ENCODE peak calls at places on chromosome 10, in seven cellular contexts. U is IMR-90; Y is CD4-positive, CD25-positive, alpha-beta regulatory T cell; E is right cardiac atrium; X is ovary; G is neural progenitor cell; O is psoas muscle. A is an unnamed sample.

GRCh38 chr10:79014796-79015195 is 54.0 kb upstream of the ZMIZ1 start:
- DNase-seq in O (peak; percentile 15), G (no peak), E (no peak), Y (no peak), X (peak; percentile 72), U (no peak), A (no peak)

GRCh38 chr10:100697070-100697469 is 48.3 kb upstream of the PAX2 start:
- DNase-seq in X (no peak), E (no peak), U (peak; percentile 55), O (no peak), G (no peak), Y (no peak), A (no peak)

GRCh38 chr10:43649149-43649523 is 455 bp upstream of the ZNF32 start:
- DNase-seq in E (no peak), G (no peak), X (no peak), O (no peak), Y (no peak), U (no peak), A (no peak)

GRCh38 chr10:1255166-1255565 is 199.0 kb downstream of the WDR37 start:
- DNase-seq in X (peak; percentile 7), G (no peak), Y (no peak), E (no peak), U (no peak), O (no peak), A (no peak)

GRCh38 chr10:52019656-52020055 is 294.4 kb upstream of the DKK1 start:
- DNase-seq in U (no peak), Y (no peak), G (peak; percentile 24), O (no peak), E (no peak), X (no peak), A (no peak)

GRCh38 chr10:31697271-31698168 is 231.1 kb downstream of the ARHGAP12 start:
- DNase-seq in U (peak; percentile 85), G (no peak), X (peak; percentile 73), Y (no peak), E (peak; percentile 94), O (peak; percentile 92), A (no peak)

GRCh38 chr10:64115471-64115870 is 594.3 kb downstream of the REEP3 start:
- DNase-seq in X (no peak), U (no peak), Y (no peak), O (no peak), E (no peak), G (no peak), A (no peak)

GRCh38 chr10:72030762-72031543 is 57.4 kb downstream of the SPOCK2 start:
- DNase-seq in X (peak; percentile 95), E (peak; percentile 87), U (no peak), O (peak; percentile 77), Y (no peak), G (no peak), A (peak; percentile 54)

GRCh38 chr10:45673074-45673628 is 579 bp upstream of the ZFAND4 start:
- DNase-seq in O (peak; percentile 62), G (no peak), U (no peak), E (peak; percentile 58), Y (no peak), X (peak; percentile 45), A (peak; percentile 53)

GRCh38 chr10:30413996-30414576 is 19.9 kb upstream of the MAP3K8 start:
- DNase-seq in G (peak; percentile 57), E (no peak), O (no peak), U (peak; percentile 71), Y (no peak), X (no peak), A (no peak)

GRCh38 chr10:89283988-89284475 is 17.8 kb upstream of the IFIT2 start:
- DNase-seq in E (peak; percentile 82), O (peak; percentile 70), U (peak; percentile 81), G (peak; percentile 21), X (peak; percentile 53), Y (no peak), A (no peak)

GRCh38 chr10:59829024-59829423 is 75.8 kb upstream of the MRLN start:
- DNase-seq in X (no peak), U (peak; percentile 17), E (no peak), O (no peak), Y (no peak), G (no peak), A (no peak)

GRCh38 chr10:84348860-84349259 is 20.5 kb downstream of the CCSER2 start:
- DNase-seq in U (peak; percentile 88), O (no peak), E (no peak), Y (no peak), G (no peak), X (no peak), A (no peak)

GRCh38 chr10:126421745-126422144 is 33.5 kb upstream of the ADAM12 start:
- DNase-seq in G (no peak), U (peak; percentile 90), Y (no peak), O (no peak), E (no peak), X (no peak), A (no peak)

GRCh38 chr10:120433176-120433575 is 23.9 kb upstream of the PLPP4 start:
- DNase-seq in Y (no peak), X (no peak), U (no peak), G (no peak), O (no peak), E (no peak), A (no peak)

GRCh38 chr10:100744980-100745881 is at the start of gene PAX2:
- DNase-seq in E (no peak), U (no peak), X (no peak), G (peak; percentile 90), O (no peak), Y (no peak), A (no peak)

GRCh38 chr10:44386546-44387052 is 1.7 kb upstream of the CXCL12 start:
- DNase-seq in O (peak; percentile 84), E (peak; percentile 89), X (peak; percentile 84), Y (no peak), U (peak; percentile 62), G (peak; percentile 89), A (peak; percentile 79)

GRCh38 chr10:5948999-5949759 is 28.2 kb downstream of the IL15RA start:
- DNase-seq in G (peak; percentile 71), X (peak; percentile 75), Y (no peak), U (peak; percentile 71), O (peak; percentile 69), E (peak; percentile 80), A (peak; percentile 62)

DNA sequence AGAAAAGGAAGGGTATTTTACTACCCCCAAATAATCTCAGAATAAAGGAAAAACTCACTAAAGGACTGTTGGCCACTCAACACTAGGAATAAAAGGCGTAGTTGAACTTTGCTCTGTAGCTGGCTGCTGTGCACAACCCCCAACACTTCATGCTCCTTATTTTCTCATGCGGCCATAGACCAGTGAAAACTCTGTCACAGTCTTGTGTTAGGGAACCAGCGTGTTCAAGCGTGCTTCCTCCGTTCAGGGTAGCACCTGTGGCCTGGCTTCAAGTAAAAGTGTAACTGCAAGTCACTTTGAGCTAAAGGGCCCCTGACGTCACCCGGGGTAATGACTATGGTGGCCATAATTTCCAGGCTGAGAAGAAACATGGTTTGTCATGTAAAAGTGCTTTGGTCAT is 27.0 kb downstream of the BLNK start:
- DNase-seq in E (no peak), G (no peak), U (no peak), Y (no peak), O (no peak), X (no peak), A (no peak)
- H3K27ac ChIP-seq in E (no peak overlapping the region), G (no peak overlapping the region), U (no peak overlapping the region), Y (no peak overlapping the region), O (no peak overlapping the region), X (no peak overlapping the region), A (no peak overlapping the region)

GRCh38 chr10:114611617-114612016 is 46.5 kb downstream of the ABLIM1 start:
- DNase-seq in X (no peak), Y (no peak), U (peak; percentile 40), E (no peak), O (no peak), G (no peak), A (no peak)

GRCh38 chr10:114607358-114607998 is 50.6 kb downstream of the ABLIM1 start:
- DNase-seq in U (peak; percentile 56), E (no peak), O (no peak), G (no peak), X (no peak), Y (no peak), A (no peak)

GRCh38 chr10:114613237-114613979 is 44.7 kb downstream of the ABLIM1 start:
- DNase-seq in U (no peak), Y (no peak), O (no peak), X (no peak), G (no peak), E (no peak), A (peak; percentile 63)

GRCh38 chr10:114605155-114605797 is 52.8 kb downstream of the ABLIM1 start:
- DNase-seq in U (no peak), G (no peak), E (no peak), Y (no peak), O (no peak), X (no peak), A (no peak)

DNA sequence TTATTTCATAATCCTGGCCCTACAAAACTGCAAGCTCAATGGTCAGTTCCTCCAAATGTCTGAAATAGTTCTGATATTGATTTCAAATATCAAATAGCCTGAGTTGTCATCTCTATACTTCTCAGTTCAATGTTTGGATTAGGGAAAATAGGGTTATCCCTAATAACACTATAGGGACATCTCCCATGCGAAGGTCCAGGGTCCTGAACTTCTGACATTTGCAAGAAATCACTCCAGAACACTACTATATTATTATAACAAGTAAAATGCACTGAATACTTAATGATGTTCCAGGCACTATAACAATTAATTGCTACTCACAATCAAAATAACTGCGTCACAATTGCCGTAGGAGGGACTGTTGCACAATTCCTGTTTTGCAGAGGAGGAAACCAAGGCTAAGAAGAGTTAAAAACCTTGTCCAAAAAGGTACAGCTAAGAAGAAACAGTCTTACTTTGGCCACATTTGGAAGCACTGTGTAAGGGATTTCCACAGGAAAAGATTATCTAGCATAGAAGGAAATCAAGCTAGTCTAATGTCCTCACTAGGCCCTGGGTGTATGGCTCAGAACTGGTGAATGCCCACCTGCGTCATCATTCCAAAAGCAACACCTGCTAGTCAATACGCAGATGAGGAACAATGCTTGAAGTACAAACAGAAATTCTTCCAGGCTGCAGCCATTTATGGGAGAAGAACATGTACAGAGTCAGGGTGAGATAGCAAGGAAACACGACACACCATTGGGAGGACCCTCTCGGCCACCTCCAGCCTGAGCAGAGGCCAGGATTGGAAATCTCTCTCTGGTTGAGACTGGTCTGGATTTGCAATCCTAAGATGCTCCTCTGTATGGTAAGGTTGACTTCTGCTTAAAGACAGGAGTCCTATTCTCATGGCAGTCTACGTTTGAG is 48.3 kb downstream of the ABLIM1 start:
- DNase-seq in Y (no peak), U (no peak), E (no peak), O (no peak), X (no peak), G (no peak), A (no peak)
- H3K4me1 ChIP-seq in Y (peaks cover 9% of the 10 kb centered on the region), U (no peaks in the 10 kb centered on the region), E (peaks cover 21% of the 10 kb centered on the region), O (no peaks in the 10 kb centered on the region), X (peaks cover 1% of the 10 kb centered on the region), G (no peaks in the 10 kb centered on the region), A (peaks cover 39% of the 10 kb centered on the region)

DNA sequence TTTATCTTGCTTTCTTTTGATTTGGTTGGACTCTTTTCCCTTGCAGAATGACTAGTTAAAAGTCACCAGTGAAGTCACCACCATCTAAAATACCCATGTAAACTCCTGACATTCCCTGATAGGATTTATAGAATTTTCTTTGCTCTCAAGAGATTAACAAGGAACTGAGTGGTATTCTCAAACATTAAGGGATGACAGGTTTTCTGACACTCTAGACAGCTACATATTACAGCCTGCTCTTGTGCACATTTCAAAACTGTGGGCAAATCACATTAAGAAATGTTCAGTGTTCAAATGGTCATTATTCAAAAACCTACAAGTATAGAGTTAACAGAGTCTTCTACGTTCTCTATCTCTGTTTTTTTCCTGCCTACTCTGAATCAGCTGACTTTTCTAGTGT is 15.8 kb upstream of the ACSM6 start:
- DNase-seq in X (no peak), G (no peak), U (no peak), O (no peak), Y (no peak), E (no peak), A (no peak)
- H3K27ac ChIP-seq in X (no peak overlapping the region), G (no peak overlapping the region), U (no peak overlapping the region), O (no peak overlapping the region), Y (no peak overlapping the region), E (no peak overlapping the region), A (no peak overlapping the region)

GRCh38 chr10:80206277-80206655 is 929 bp upstream of the ANXA11 start:
- DNase-seq in G (no peak), X (no peak), Y (no peak), O (no peak), E (no peak), U (no peak), A (no peak)
- H3K4me1 ChIP-seq in G (peaks cover 14% of the 10 kb centered on the region), X (peaks cover 22% of the 10 kb centered on the region), Y (peaks cover 46% of the 10 kb centered on the region), O (peaks cover 38% of the 10 kb centered on the region), E (peaks cover 24% of the 10 kb centered on the region), U (peaks cover 21% of the 10 kb centered on the region), A (peaks cover 12% of the 10 kb centered on the region)